ENCODE peak calls at places on chromosomes 2 and 18, in five cellular contexts. Y is heart left ventricle, F is GM06990, Q is foreskin fibroblast, Z is body of pancreas. R is an unnamed sample.

GRCh38 chr2:197378494-197378972 is 56.3 kb downstream of the SF3B1 start:
- DNase-seq in Y (peak), F (no peak), Z (peak), Q (peak), R (no peak)

GRCh38 chr18:35106845-35107148 is 65.6 kb downstream of the MAPRE2 start:
- DNase-seq in F (no peak), Q (no peak), Y (no peak), Z (no peak), R (no peak)

GRCh38 chr2:76268928-76269327 is 558.2 kb upstream of the GCFC2 start:
- DNase-seq in Z (peak), F (no peak), Q (no peak), Y (no peak), R (no peak)

GRCh38 chr2:164574931-164575330 is 46.4 kb downstream of the GRB14 start:
- DNase-seq in Q (no peak), Z (no peak), Y (no peak), F (no peak), R (no peak)

GRCh38 chr2:215747244-215747620 is 266.1 kb downstream of the MREG start:
- DNase-seq in Y (no peak), F (no peak), Z (no peak), Q (no peak), R (no peak)

GRCh38 chr2:181540421-181540820 is 83.2 kb downstream of the ITGA4 start:
- DNase-seq in Y (no peak), Z (no peak), Q (no peak), F (no peak), R (no peak)

GRCh38 chr2:143954208-143954607 is 565.7 kb downstream of the ZEB2 start:
- DNase-seq in F (no peak), Q (peak), Y (no peak), Z (no peak), R (no peak)

GRCh38 chr18:6920099-6920955 is 190.8 kb downstream of the ARHGAP28 start:
- DNase-seq in Y (no peak), Q (peak), Z (peak), F (no peak), R (peak)

GRCh38 chr2:68093634-68094033 is 30.8 kb upstream of the C1D start:
- DNase-seq in Q (no peak), F (no peak), Y (no peak), Z (no peak), R (no peak)

GRCh38 chr2:38433607-38433975 is 56.5 kb upstream of the ATL2 start:
- DNase-seq in Q (peak), Z (no peak), Y (no peak), F (no peak), R (no peak)

GRCh38 chr2:134232868-134233732 is 20.8 kb upstream of the MGAT5 start:
- DNase-seq in F (peak), Q (peak), Y (no peak), Z (no peak), R (no peak)

GRCh38 chr18:35616664-35617423 is 35.3 kb downstream of the GALNT1 start:
- DNase-seq in Y (peak), Z (no peak), F (peak), Q (peak), R (peak)

GRCh38 chr2:222307138-222307756 is 8.4 kb upstream of the PAX3 start:
- DNase-seq in Z (no peak), F (no peak), Y (no peak), Q (peak), R (no peak)

GRCh38 chr2:72561621-72562318 is 264.1 kb downstream of the EXOC6B start:
- DNase-seq in Z (no peak), Y (no peak), Q (peak), F (no peak), R (no peak)

GRCh38 chr18:23324056-23324811 is 128.9 kb upstream of the RIOK3 start:
- DNase-seq in Y (no peak), F (no peak), Q (no peak), Z (no peak), R (no peak)

GRCh38 chr2:71327916-71328315 is 3.7 kb upstream of the ZNF638 start:
- DNase-seq in Q (no peak), Y (no peak), Z (no peak), F (no peak), R (no peak)

GRCh38 chr2:44295636-44296359 is 20.5 kb downstream of the SLC3A1 start:
- DNase-seq in Q (no peak), Y (no peak), F (no peak), Z (no peak), R (no peak)

GRCh38 chr2:148044322-148044721 is 23.4 kb downstream of the MBD5 start:
- DNase-seq in Q (no peak), F (no peak), Y (no peak), Z (no peak), R (no peak)

GRCh38 chr2:188527110-188527509 is 235.4 kb downstream of the GULP1 start:
- DNase-seq in Y (no peak), Z (no peak), Q (peak), F (no peak), R (peak)

GRCh38 chr2:188529710-188530109 is 238.0 kb downstream of the GULP1 start:
- DNase-seq in Z (no peak), Q (peak), Y (no peak), F (no peak), R (peak)

GRCh38 chr2:188523901-188524300 is 232.2 kb downstream of the GULP1 start:
- DNase-seq in F (no peak), Q (peak), Z (no peak), Y (no peak), R (no peak)

GRCh38 chr2:188524519-188525113 is 232.9 kb downstream of the GULP1 start:
- DNase-seq in F (no peak), Z (peak), Q (peak), Y (no peak), R (peak)

GRCh38 chr2:188527701-188528100 is 236.0 kb downstream of the GULP1 start:
- DNase-seq in Q (peak), Z (no peak), Y (no peak), F (no peak), R (peak)
- H3K4me3 ChIP-seq in Q (peak), Z (no peak), Y (no peak), F (no peak), R (no peak)

GRCh38 chr2:237600205-237600846 is 9.8 kb upstream of the RAB17 start:
- DNase-seq in Q (peak), F (no peak), Z (peak), Y (peak), R (no peak)
- TF ChIP-seq CTCF in Q (peak), F (no peak), Z (no peak), Y (no peak), R (peak)

DNA sequence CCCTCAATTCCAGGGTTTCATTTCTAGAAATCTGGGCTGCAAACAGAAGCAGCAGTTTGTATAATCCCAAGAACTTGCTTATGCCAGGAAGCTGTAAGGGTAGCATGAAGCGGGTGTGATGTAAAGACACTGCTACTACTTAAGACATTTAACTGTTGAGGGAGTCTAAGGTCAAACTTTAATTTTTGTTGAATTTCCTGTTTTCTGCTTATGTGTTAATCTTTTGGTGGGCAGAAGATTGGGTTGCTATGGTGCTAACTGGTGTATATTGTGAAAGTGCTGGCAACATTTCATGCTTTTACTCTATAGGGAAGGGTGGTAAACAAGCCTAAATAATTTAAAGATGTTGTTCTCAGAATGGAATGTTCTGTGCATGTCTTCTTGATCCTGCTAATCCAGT is 2.7 kb downstream of the NCOA1 start:
- DNase-seq in Q (peak), Y (no peak), Z (no peak), F (no peak), R (no peak)
- H3K4me3 ChIP-seq in Q (peak), Y (peak), Z (no peak), F (no peak), R (no peak)

GRCh38 chr2:201057715-201058248 is 13.7 kb downstream of the HYCC2 start:
- DNase-seq in Y (no peak), F (no peak), Q (peak), Z (no peak), R (no peak)
- TF ChIP-seq CTCF in Y (no peak), F (no peak), Q (no peak), Z (no peak), R (no peak)

R was measured in HFF-Myc.